ENCODE peak calls at places on chromosomes 12 and 14, in four cellular contexts. H is A549, M is brain microvascular endothelial cell, C is fibroblast of lung. T is an unnamed sample.

GRCh38 chr14:101112351-101113107 is 209.0 kb upstream of the RTL1 start:
- DNase-seq in H (no peak), M (no peak), C (no peak), T (no peak)

GRCh38 chr12:110680032-110680431 is 8.9 kb downstream of the HVCN1 start:
- DNase-seq in H (no peak), M (no peak), C (no peak), T (no peak)

GRCh38 chr12:115598827-115599226 is 678.7 kb downstream of the MED13L start:
- DNase-seq in H (no peak), M (no peak), C (peak; percentile 27), T (no peak)

GRCh38 chr12:77795699-77796098 is 35.0 kb upstream of the NAV3 start:
- DNase-seq in H (no peak), M (peak; percentile 22), C (peak; percentile 45), T (no peak)

GRCh38 chr12:98997899-98998298 is 352.8 kb downstream of the APAF1 start:
- DNase-seq in H (no peak), M (no peak), C (no peak), T (no peak)

GRCh38 chr14:40581264-40581663 is 1025.4 kb upstream of the LRFN5 start:
- DNase-seq in H (no peak), M (no peak), C (no peak), T (no peak)

GRCh38 chr14:20429801-20430669 is 5.9 kb downstream of the KLHL33 start:
- DNase-seq in H (no peak), M (no peak), C (no peak), T (no peak)

GRCh38 chr14:26389646-26390508 is 208.0 kb downstream of the NOVA1 start:
- DNase-seq in H (no peak), M (no peak), C (peak; percentile 62), T (no peak)

GRCh38 chr12:19801941-19802340 is 362.6 kb downstream of the AEBP2 start:
- DNase-seq in H (no peak), M (no peak), C (peak; percentile 85), T (no peak)

GRCh38 chr14:99884834-99885648 is 91.8 kb downstream of the EML1 start:
- DNase-seq in H (peak; percentile 69), M (peak; percentile 46), C (peak; percentile 59), T (peak; percentile 58)

GRCh38 chr12:125683748-125684381 is 618.6 kb downstream of the AACS start:
- DNase-seq in H (peak; percentile 8), M (no peak), C (no peak), T (no peak)

GRCh38 chr14:22900088-22900799 is 17.2 kb downstream of the REM2 start:
- DNase-seq in H (peak; percentile 81), M (peak; percentile 74), C (peak; percentile 66), T (peak; percentile 82)

GRCh38 chr12:750356-751191 is 1.8 kb upstream of the WNK1 start:
- DNase-seq in H (no peak), M (no peak), C (no peak), T (no peak)

GRCh38 chr12:88471641-88472040 is 108.6 kb downstream of the KITLG start:
- DNase-seq in H (peak; percentile 27), M (peak; percentile 48), C (peak; percentile 94), T (peak; percentile 25)

GRCh38 chr14:72603639-72604038 is 290.3 kb downstream of the DPF3 start:
- DNase-seq in H (no peak), M (peak; percentile 24), C (peak; percentile 84), T (no peak)

GRCh38 chr12:49917126-49917787 is 13.6 kb upstream of the FAIM2 start:
- DNase-seq in H (no peak), M (no peak), C (no peak), T (no peak)

GRCh38 chr12:93060071-93060665 is 131.1 kb upstream of the EEA1 start:
- DNase-seq in H (no peak), M (no peak), C (no peak), T (no peak)

GRCh38 chr14:51386411-51386810 is 146.4 kb downstream of the TMX1 start:
- DNase-seq in H (no peak), M (no peak), C (no peak), T (no peak)

GRCh38 chr14:29166507-29166906 is 399.9 kb downstream of the FOXG1 start:
- DNase-seq in H (no peak), M (no peak), C (no peak), T (no peak)

GRCh38 chr12:56678852-56679251 is 9.2 kb downstream of the PTGES3 start:
- DNase-seq in H (no peak), M (no peak), C (no peak), T (no peak)

GRCh38 chr14:51581017-51581881 is 70.5 kb upstream of the FRMD6 start:
- DNase-seq in H (peak; percentile 55), M (peak; percentile 81), C (peak; percentile 97), T (no peak)

GRCh38 chr12:12721251-12721689 is 4.1 kb downstream of the CDKN1B start:
- DNase-seq in H (peak; percentile 69), M (no peak), C (peak; percentile 23), T (no peak)

GRCh38 chr14:88554458-88555286 is at the start of gene PTPN21:
- DNase-seq in H (peak; percentile 79), M (peak; percentile 42), C (peak; percentile 76), T (peak; percentile 81)

GRCh38 chr12:99722690-99723486 is 75.3 kb downstream of the GARIN6 start:
- DNase-seq in H (no peak), M (no peak), C (no peak), T (no peak)

GRCh38 chr12:69885656-69886055 is 60.6 kb downstream of the MYRFL start:
- DNase-seq in H (no peak), M (no peak), C (no peak), T (no peak)

GRCh38 chr12:98909749-98910148 is 264.7 kb downstream of the APAF1 start:
- DNase-seq in H (no peak), M (no peak), C (no peak), T (no peak)

GRCh38 chr14:54566410-54567223 is at the start of gene SAMD4A:
- DNase-seq in H (peak; percentile 88), M (peak; percentile 82), C (peak; percentile 90), T (peak; percentile 63)

GRCh38 chr12:102343361-102344121 is 136.8 kb downstream of the IGF1 start:
- DNase-seq in H (peak; percentile 40), M (peak; percentile 12), C (peak; percentile 5), T (peak; percentile 10)
- H3K27ac ChIP-seq in H (no peak overlapping the region), M (no peak overlapping the region), C (no peak overlapping the region), T (no peak overlapping the region)

DNA sequence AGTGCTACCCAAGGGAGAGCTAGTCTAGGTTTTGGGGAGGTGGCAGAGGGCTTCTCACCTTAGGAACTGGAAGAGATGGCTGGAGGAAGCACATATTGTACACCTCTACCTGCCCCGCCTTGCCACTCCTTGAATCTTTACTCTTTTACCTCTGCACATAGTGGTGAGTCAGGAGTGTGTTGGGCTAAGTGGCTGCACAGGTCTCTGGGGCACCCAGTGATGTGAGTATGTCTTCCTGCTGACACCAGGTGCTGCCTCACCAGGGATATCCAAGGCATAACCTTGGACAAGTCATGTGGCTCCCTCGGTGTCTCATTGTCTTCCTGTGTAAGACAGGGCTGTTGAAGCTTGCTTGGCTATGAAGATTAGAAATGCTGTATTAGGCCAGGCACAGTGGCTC is 19.8 kb upstream of the CABP1 start:
- DNase-seq in H (no peak), M (no peak), C (no peak), T (peak; percentile 51)
- TF ChIP-seq CTCF in H (no peak), M (no peak), C (no peak), T (no peak)

GRCh38 chr14:68662395-68662794 is 130.5 kb downstream of the ZFP36L1 start:
- DNase-seq in H (no peak), M (no peak), C (no peak), T (no peak)

GRCh38 chr14:68665792-68666195 is 127.1 kb downstream of the ZFP36L1 start:
- DNase-seq in H (no peak), M (no peak), C (no peak), T (no peak)

GRCh38 chr14:68663385-68664076 is 129.3 kb downstream of the ZFP36L1 start:
- DNase-seq in H (no peak), M (peak; percentile 69), C (peak; percentile 99), T (no peak)

GRCh38 chr14:68665116-68665515 is 127.8 kb downstream of the ZFP36L1 start:
- DNase-seq in H (no peak), M (no peak), C (peak; percentile 81), T (no peak)

DNA sequence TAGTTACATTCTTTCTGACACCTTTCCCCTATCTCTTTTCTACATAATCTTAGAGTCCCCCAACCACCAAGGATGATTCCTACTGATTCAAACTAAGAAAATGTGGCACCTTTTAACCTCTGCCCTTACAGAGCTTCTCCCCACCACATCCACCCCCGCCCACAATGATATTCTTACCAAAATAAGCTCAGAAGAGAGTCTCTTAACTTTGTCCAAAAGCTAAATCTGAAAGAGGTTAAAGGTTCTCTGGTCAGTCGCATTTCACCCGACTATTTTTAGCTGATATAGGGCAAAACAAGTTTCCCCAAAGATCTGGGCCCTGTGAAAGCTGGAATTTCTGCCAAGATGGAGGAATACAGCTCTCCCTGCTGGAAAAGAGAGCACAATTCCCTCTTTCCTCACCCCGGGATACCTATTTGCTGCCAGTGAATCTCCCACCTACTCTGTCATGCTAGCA is 128.6 kb downstream of the ZFP36L1 start:
- DNase-seq in H (no peak), M (no peak), C (peak; percentile 45), T (no peak)
- H3K27ac ChIP-seq in H (no peak overlapping the region), M (no peak overlapping the region), C (peak overlapping the region; percentile 35), T (no peak overlapping the region)

GRCh38 chr14:21768875-21769257 is 95.2 kb upstream of the OR4E1 start:
- DNase-seq in H (no peak), M (no peak), C (no peak), T (no peak)

GRCh38 chr14:21771671-21772070 is 98.1 kb upstream of the OR4E1 start:
- DNase-seq in H (no peak), M (no peak), C (no peak), T (peak; percentile 57)

GRCh38 chr14:21768116-21768874 is 94.7 kb upstream of the OR4E1 start:
- DNase-seq in H (peak; percentile 26), M (peak; percentile 4), C (no peak), T (peak; percentile 42)
- TF ChIP-seq CTCF in H (peak; percentile 51), M (peak; percentile 51), C (peak; percentile 35), T (peak; percentile 25)